ENCODE peak calls at places on chromosome 16, in five cellular contexts. O, B, U, K and L are unnamed samples.

GRCh38 chr16:57092786-57093301 is 461 bp downstream of the CPNE2 start:
- DNase-seq in B (no peak), K (peak), U (peak), O (no peak), L (peak)

GRCh38 chr16:49315602-49316001 is 34.0 kb upstream of the CBLN1 start:
- DNase-seq in B (no peak), O (no peak), U (no peak), K (no peak), L (no peak)

GRCh38 chr16:72961115-72961832 is 86.7 kb downstream of the ZFHX3 start:
- DNase-seq in U (no peak), O (no peak), K (no peak), B (no peak), L (peak)

GRCh38 chr16:56630134-56630533 is 2.3 kb upstream of the MT1M start:
- DNase-seq in B (no peak), U (no peak), O (no peak), K (no peak), L (no peak)

GRCh38 chr16:64089697-64090096 is 1032.2 kb downstream of the CDH11 start:
- DNase-seq in K (peak), B (peak), O (peak), U (peak), L (peak)

GRCh38 chr16:81556715-81557284 is 112.2 kb downstream of the CMIP start:
- DNase-seq in K (no peak), O (no peak), U (no peak), B (no peak), L (no peak)

GRCh38 chr16:51151435-51151950 is 423 bp upstream of the SALL1 start:
- DNase-seq in K (no peak), B (peak), U (no peak), O (peak), L (no peak)

GRCh38 chr16:80164881-80165280 is 375.9 kb upstream of the DYNLRB2 start:
- DNase-seq in B (no peak), O (no peak), K (no peak), U (no peak), L (no peak)

GRCh38 chr16:14088155-14088753 is 17.1 kb downstream of the MRTFB start:
- DNase-seq in K (no peak), U (no peak), O (peak), B (no peak), L (no peak)

GRCh38 chr16:53549970-53550406 is 47.0 kb upstream of the AKTIP start:
- DNase-seq in U (peak), B (peak), K (peak), O (peak), L (peak)

GRCh38 chr16:84690088-84690819 is 9.5 kb upstream of the USP10 start:
- DNase-seq in B (no peak), O (no peak), K (no peak), U (no peak), L (no peak)

GRCh38 chr16:23207485-23207884 is 24.9 kb downstream of the SCNN1G start:
- DNase-seq in B (no peak), K (no peak), O (no peak), U (no peak), L (no peak)

GRCh38 chr16:3832669-3833068 is 47.8 kb downstream of the CREBBP start:
- DNase-seq in B (no peak), O (no peak), U (no peak), K (no peak), L (no peak)

GRCh38 chr16:84617068-84617630 is 729 bp downstream of the COTL1 start:
- DNase-seq in U (peak), B (no peak), O (no peak), K (no peak), L (peak)

GRCh38 chr16:56983211-56983751 is 6.1 kb upstream of the NLRC5 start:
- DNase-seq in O (no peak), B (peak), U (no peak), K (no peak), L (no peak)

GRCh38 chr16:58043571-58044155 is 18.1 kb downstream of the MMP15 start:
- DNase-seq in B (no peak), U (no peak), O (no peak), K (no peak), L (no peak)

GRCh38 chr16:3850544-3850899 is 30.0 kb downstream of the CREBBP start:
- DNase-seq in K (no peak), U (no peak), O (no peak), B (no peak), L (no peak)

GRCh38 chr16:63581560-63581959 is 1540.3 kb downstream of the CDH11 start:
- DNase-seq in K (no peak), B (no peak), O (no peak), U (no peak), L (no peak)

GRCh38 chr16:87740909-87741424 is 24.8 kb downstream of the KLHDC4 start:
- DNase-seq in B (no peak), O (no peak), K (no peak), U (no peak), L (no peak)

GRCh38 chr16:85105475-85105874 is 6.8 kb downstream of the CIBAR2 start:
- DNase-seq in U (no peak), K (no peak), O (no peak), B (no peak), L (no peak)

GRCh38 chr16:49866533-49867155 is 10.7 kb upstream of the ZNF423 start:
- DNase-seq in K (no peak), O (no peak), U (no peak), B (no peak), L (no peak)

GRCh38 chr16:63998-64913 is 8.2 kb downstream of the RHBDF1 start:
- DNase-seq in B (no peak), K (no peak), O (no peak), U (no peak), L (no peak)

GRCh38 chr16:31439519-31439918 is 3.1 kb downstream of the ZNF843 start:
- DNase-seq in U (no peak), B (no peak), K (no peak), O (no peak), L (no peak)

GRCh38 chr16:69831212-69832123 is 69.3 kb downstream of the WWP2 start:
- DNase-seq in K (peak), O (peak), U (no peak), B (peak), L (no peak)

GRCh38 chr16:68985855-68986254 is 119.6 kb upstream of the HAS3 start:
- DNase-seq in U (peak), O (no peak), K (no peak), B (peak), L (no peak)

GRCh38 chr16:79170565-79171242 is 429.8 kb downstream of the MAF start:
- DNase-seq in U (no peak), O (no peak), B (no peak), K (no peak), L (peak)

GRCh38 chr16:85353839-85354622 is 241.8 kb upstream of the CIBAR2 start:
- DNase-seq in K (no peak), B (no peak), U (no peak), O (no peak), L (no peak)

GRCh38 chr16:75559002-75559401 is 3.0 kb upstream of the TMEM231 start:
- DNase-seq in K (no peak), O (no peak), B (no peak), U (no peak), L (no peak)

DNA sequence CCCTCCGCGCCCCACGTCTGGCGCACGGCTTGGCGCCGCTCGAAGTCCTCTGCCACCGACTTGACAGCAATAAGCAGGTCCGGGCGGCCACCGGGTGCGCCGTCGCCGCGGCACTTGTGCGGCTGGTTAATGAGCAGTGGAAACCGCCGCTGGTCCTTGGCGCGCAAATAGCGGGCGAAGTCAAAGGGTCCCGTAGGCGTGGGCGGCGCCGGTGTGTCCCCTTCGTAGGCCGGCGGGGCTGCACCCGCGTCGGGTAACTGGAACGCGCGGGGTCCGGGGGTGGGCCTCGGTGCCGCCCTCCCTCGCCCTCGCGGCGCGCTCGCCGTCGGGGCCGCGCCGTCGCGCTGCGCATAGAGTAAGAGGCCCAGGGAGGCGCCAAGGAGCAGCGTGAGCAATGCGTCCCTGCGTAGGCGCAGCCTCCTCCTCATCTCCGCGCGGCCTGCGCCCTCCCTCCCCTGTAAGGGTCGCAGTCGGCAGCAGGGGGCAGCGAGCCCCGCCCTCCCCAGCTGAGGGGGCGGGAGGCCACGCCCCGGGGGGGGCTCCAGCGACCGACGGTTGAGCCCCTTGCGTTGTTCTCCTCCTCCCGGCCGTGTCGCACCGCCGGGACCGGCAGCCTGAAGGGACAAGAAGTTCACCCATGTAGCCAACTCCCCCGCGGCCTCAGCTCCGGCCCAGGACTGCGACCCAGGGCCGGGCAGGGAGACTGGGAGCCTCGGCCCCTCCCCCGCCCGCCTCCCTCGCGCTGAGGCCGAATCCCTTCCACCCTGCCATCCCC is 553 bp downstream of the B3GNT9 start:
- DNase-seq in O (no peak), B (peak), K (peak), U (no peak), L (peak)
- TF ChIP-seq CTCF in O (no peak), B (no peak), K (peak), U (no peak), L (no peak)

GRCh38 chr16:8866118-8866883 is 2.5 kb downstream of the CARHSP1 start:
- DNase-seq in O (peak), B (no peak), U (peak), K (no peak), L (no peak)
- TF ChIP-seq POLR2A in O (no peak), B (no peak), U (no peak), K (no peak), L (no peak)

GRCh38 chr16:24253192-24253591 is 2.9 kb upstream of the CACNG3 start:
- DNase-seq in U (peak), K (peak), O (peak), B (peak), L (peak)
- TF ChIP-seq MYC in U (no peak), K (no peak), O (no peak), B (no peak), L (no peak)

DNA sequence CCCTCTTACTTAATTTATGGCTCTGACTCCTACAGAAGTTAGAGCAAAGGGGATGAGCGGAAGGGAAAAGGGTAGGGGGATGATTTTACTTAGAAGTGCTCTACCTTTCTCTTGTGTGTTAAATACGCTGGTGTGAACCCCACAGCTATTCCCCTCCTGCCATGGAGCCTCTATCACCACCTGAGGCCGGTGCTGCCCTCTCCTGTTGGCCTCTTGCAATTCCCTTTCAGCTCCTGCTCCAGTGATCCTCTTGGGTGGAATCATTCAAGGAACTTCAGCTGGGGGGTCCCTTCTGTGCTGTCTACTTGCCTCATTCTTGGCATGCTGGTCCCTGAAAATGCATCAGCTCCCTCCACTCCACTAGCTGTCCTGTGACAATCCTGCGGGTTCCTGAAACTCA is 41.8 kb upstream of the CDH8 start:
- DNase-seq in B (peak), K (no peak), O (no peak), U (no peak), L (peak)
- TF ChIP-seq CTCF in B (no peak), K (no peak), O (peak), U (no peak), L (peak)

DNA sequence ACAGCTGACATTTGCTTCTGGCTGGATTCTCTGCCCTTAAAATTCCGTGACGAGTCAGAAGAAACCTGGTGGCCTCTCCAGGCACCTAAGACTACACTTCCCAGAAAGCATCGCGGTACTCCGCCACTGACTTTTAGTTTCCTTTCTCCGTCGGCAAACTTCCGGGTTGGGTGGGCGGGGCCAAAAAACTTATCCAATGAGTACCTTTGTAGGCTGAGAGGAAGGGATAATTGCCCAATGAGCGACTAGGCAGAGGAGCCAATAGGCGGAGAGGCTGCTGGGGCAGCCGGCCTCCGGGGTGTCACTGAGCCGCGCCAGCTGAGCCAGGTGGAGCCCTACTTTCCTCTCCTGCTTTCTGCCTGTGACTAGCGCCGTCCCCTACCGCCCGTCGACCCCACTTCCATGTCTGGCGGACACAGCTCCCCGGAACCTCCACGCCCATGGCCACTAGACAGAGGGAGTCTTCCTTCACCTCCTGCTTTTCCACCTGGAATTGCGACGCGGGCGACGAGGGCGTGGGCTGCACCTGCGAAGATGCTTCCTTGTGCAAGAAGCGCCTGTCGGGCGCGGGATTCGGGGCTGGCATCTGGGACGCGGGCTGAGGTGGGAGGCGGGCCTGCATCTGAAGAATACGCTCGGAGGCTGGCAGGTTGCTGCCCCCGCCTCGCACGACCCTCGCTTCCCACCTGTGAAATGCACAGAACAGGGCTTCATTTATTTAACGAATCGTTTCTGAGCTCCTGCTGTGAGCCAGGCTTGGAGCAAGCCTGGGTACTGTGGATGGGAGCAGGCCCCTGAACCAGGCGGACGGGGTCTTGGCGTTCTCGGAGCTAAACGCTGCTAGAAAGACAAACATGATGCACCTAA is 16.5 kb upstream of the ARHGAP17 start:
- DNase-seq in B (peak), U (peak), K (peak), O (peak), L (peak)
- TF ChIP-seq POLR2A in B (peak), U (peak), K (peak), O (peak), L (peak)

DNA sequence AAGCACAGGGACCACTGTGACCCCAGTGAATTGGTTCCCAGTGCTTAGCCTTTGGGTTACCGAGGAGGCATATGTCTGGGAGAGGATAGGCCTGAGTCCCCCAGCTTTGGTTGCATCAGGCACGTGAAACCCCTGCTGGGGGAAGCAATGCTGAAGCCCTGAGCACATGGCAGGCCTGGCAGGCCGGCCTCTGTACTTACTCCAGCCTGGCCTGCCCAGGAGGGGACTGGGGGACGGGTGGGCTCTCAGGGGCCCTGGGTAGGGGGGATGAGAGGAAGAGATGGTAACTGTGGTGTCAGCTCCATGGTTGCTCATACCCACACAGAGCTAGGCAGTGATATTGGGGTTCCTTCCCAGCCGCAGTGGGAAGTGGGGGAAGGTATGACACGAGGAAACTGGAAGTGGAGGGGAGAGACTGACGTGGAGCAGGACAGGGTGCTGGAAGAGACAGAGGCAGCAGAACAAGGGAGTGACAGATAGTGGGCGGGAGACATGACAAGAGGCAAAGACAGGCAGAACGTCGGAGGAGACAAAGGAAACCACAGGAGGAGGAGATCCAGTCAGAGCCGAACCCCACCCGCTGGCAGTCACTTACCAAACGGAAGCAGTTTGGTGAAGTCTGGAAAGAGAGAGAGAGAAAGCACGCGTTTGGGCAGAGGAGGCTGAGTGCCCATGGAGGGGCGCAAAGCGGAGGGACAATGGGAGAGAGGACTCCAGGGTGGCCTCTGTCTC is 9.1 kb downstream of the TMEM208 start:
- DNase-seq in U (peak), O (no peak), B (no peak), K (no peak), L (no peak)
- TF ChIP-seq MYC in U (no peak), O (no peak), B (no peak), K (no peak), L (no peak)

GRCh38 chr16:47426806-47427205 is 34.1 kb downstream of the ITFG1 start:
- DNase-seq in U (no peak), K (no peak), B (no peak), O (no peak), L (no peak)

GRCh38 chr16:47424846-47425245 is 36.0 kb downstream of the ITFG1 start:
- DNase-seq in B (peak), O (peak), K (no peak), U (no peak), L (no peak)
- TF ChIP-seq CTCF in B (no peak), O (peak), K (no peak), U (no peak), L (no peak)

GRCh38 chr16:89700100-89700648 is 1.3 kb downstream of the SPATA2L start:
- DNase-seq in O (peak), K (peak), U (peak), B (peak), L (peak)
- TF ChIP-seq POLR2A in O (no peak), K (no peak), U (no peak), B (no peak), L (no peak)

GRCh38 chr16:67897231-67897630 is 4.2 kb downstream of the PSKH1 start:
- DNase-seq in U (no peak), K (peak), O (no peak), B (no peak), L (no peak)

GRCh38 chr16:67907397-67907796 is 14.3 kb downstream of the PSKH1 start:
- DNase-seq in K (no peak), B (no peak), U (no peak), O (peak), L (no peak)

GRCh38 chr16:67901734-67902133 is 8.7 kb downstream of the PSKH1 start:
- DNase-seq in K (no peak), B (no peak), O (peak), U (no peak), L (no peak)

GRCh38 chr16:67900156-67900555 is 7.1 kb downstream of the PSKH1 start:
- DNase-seq in K (no peak), B (no peak), O (no peak), U (no peak), L (no peak)

DNA sequence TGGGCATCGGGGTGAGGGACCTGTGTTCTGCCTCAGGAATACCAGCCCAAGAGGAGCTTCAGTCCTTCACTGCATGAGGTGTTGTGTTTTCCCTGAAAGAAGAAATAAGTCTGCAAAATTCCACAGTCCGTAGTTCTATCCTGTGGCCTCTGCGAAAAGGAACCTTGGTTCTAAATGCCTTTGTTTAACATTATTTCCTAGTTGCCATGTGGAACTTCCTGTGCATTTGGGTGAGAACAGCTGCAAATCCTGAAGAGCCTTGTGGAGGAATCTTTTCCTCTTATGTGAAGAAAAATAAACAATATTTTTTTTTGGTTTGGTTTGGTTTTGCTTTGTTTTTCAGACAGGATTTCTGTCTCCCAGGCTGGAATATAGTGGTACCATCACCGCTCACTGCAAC is 9.8 kb downstream of the PSKH1 start:
- DNase-seq in K (peak), U (no peak), B (no peak), O (no peak), L (no peak)
- TF ChIP-seq MYC in K (no peak), U (no peak), B (no peak), O (no peak), L (no peak)